ENCODE peak calls at places on chromosomes 4 and X, in four cellular contexts. F is K562, J is pancreas, C is GM12865. N is an unnamed sample.

GRCh38 chrX:73812256-73812655 is 249.3 kb downstream of the CHIC1 start:
- DNase-seq in J (no peak), C (no peak), F (no peak), N (no peak)

GRCh38 chr4:174517502-174517901 is 4.8 kb downstream of the HPGD start:
- DNase-seq in F (no peak), C (no peak), J (no peak), N (no peak)

GRCh38 chrX:48665991-48666390 is 17.6 kb upstream of the WAS start:
- DNase-seq in F (no peak), C (no peak), J (no peak), N (peak)

GRCh38 chrX:34813618-34814017 is 129.0 kb upstream of the FAM47B start:
- DNase-seq in C (no peak), F (no peak), J (no peak), N (peak)

GRCh38 chrX:148960060-148960459 is 459.6 kb downstream of the AFF2 start:
- DNase-seq in J (no peak), C (no peak), F (no peak), N (peak)

GRCh38 chrX:74346124-74346523 is 42.1 kb downstream of the ZCCHC13 start:
- DNase-seq in F (no peak), J (no peak), C (no peak), N (no peak)

GRCh38 chrX:45711231-45711630 is 510.6 kb upstream of the DIPK2B start:
- DNase-seq in J (no peak), C (no peak), F (no peak), N (no peak)

GRCh38 chrX:45070116-45071007 is 130.3 kb downstream of the DIPK2B start:
- DNase-seq in J (no peak), F (peak), C (peak), N (peak)

GRCh38 chr4:10106421-10107039 is 10.1 kb downstream of the WDR1 start:
- DNase-seq in C (peak), F (no peak), J (no peak), N (peak)

GRCh38 chr4:75287738-75288517 is 226.3 kb downstream of the RCHY1 start:
- DNase-seq in F (no peak), J (no peak), C (no peak), N (no peak)

GRCh38 chr4:29326004-29326403 is 1394.2 kb upstream of the PCDH7 start:
- DNase-seq in F (no peak), J (no peak), C (no peak), N (no peak)

GRCh38 chr4:128006592-128006991 is 41.4 kb downstream of the ABHD18 start:
- DNase-seq in F (no peak), J (no peak), C (no peak), N (peak)

GRCh38 chr4:76007089-76007559 is at the start of gene CXCL9:
- DNase-seq in F (no peak), J (no peak), C (no peak), N (no peak)

GRCh38 chrX:150148749-150149672 is 210.7 kb upstream of the EOLA2 start:
- DNase-seq in J (no peak), C (no peak), F (no peak), N (no peak)

GRCh38 chrX:16712116-16712824 is at the start of gene CTPS2:
- DNase-seq in F (peak), C (peak), J (peak), N (peak)

GRCh38 chr4:122689972-122690371 is 42.5 kb upstream of the BBS12 start:
- DNase-seq in F (no peak), J (no peak), C (peak), N (no peak)

GRCh38 chr4:140049024-140049923 is 104.7 kb downstream of the MAML3 start:
- DNase-seq in C (peak), F (no peak), J (peak), N (peak)

DNA sequence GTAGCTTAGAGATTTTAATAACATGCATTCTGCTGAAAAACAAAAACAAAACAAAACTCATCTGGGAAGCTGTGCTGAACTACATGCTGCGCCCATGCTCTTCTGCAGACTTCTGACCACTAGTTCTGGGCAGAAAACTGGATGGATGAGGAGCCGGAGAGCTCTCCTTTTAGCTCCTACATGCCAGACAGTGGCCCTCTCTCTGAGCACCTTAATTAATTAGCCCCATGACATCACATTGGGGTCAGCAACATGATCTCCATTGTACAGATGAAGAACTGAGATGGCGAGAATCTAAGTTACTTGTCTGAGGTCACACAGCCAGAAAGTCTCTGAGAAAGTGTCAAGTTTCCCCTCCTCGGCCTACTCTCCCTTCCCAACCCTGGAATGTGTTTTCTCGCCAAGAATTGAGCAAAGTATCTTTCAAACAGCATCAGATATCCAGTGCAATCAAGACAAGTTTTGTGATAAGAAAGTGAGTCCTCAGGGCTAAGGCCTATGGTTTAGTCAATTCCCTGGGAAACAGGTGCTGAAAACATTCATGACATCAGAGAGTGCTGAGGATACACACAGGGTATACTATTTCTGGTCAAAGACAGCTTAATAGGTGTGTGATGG is 21.6 kb downstream of the SCD5 start:
- DNase-seq in C (no peak), J (no peak), F (no peak), N (peak)
- H3K4me3 ChIP-seq in C (no peak), J (no peak), F (no peak), N (no peak)

GRCh38 chr4:166198516-166198915 is 325.5 kb downstream of the TLL1 start:
- DNase-seq in F (no peak), J (no peak), C (no peak), N (no peak)
- TF ChIP-seq CTCF in F (no peak), J (no peak), C (no peak), N (no peak)

GRCh38 chr4:13371050-13371449 is 113.1 kb downstream of the RAB28 start:
- DNase-seq in C (no peak), F (no peak), J (no peak), N (no peak)
- H3K4me3 ChIP-seq in C (no peak), F (no peak), J (no peak), N (no peak)

GRCh38 chr4:121070696-121071639 is 1.4 kb downstream of the NDNF start:
- DNase-seq in C (no peak), J (peak), F (no peak), N (peak)
- TF ChIP-seq CTCF in C (peak), J (peak), F (no peak), N (peak)

DNA sequence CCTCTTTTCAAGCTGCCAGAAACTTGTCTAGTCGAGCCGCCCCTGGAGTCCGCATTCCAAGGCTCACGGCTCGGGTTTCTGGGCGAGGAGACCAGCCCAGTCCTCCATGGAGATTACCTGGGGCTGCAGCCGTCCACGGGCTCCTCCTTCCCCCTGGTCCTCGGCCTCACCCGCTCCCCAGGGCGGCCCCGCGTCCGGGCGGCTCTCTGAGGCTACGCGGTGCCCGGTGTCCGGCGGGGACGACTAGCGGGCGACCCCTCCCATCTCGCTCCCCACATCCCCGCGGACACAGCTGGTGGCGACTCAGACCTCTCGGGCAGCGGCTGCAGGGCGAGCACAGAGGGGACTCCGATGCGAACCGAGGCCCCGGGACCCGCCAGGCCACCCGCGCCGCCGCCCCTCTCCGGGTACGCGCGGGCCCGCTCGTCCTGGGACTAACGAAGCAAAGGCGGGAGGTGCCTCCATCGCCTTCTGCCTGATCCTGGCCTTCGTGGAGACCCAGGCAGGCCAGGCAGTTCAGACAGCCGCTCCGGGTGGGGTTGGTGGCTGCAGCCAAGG is 159.4 kb downstream of the TRAM1L1 start:
- DNase-seq in C (no peak), J (peak), F (no peak), N (peak)
- H3K4me3 ChIP-seq in C (no peak), J (no peak), F (no peak), N (peak)

GRCh38 chr4:168593399-168593798 is 96.5 kb downstream of the PALLD start:
- DNase-seq in C (no peak), F (no peak), J (no peak), N (peak)

GRCh38 chr4:168594121-168594520 is 97.3 kb downstream of the PALLD start:
- DNase-seq in J (no peak), F (no peak), C (no peak), N (no peak)

GRCh38 chr4:168601899-168602298 is 105.0 kb downstream of the PALLD start:
- DNase-seq in J (no peak), F (no peak), C (no peak), N (no peak)

GRCh38 chr4:168600796-168601583 is 104.1 kb downstream of the PALLD start:
- DNase-seq in F (no peak), J (no peak), C (no peak), N (no peak)

GRCh38 chr4:168598191-168598590 is 101.3 kb downstream of the PALLD start:
- DNase-seq in C (no peak), J (no peak), F (no peak), N (peak)
- TF ChIP-seq CTCF in C (no peak), J (no peak), F (no peak), N (no peak)

N was measured in choroid plexus epithelial cell.